ENCODE peak calls at places on chromosomes 11 and 22, in ten cellular contexts. Z is dermis blood vessel endothelial cell; Y is activated CD4-positive, CD25-positive, alpha-beta regulatory T cell; P is NCI-H187; E is effector memory CD4-positive, alpha-beta T cell; F is LoVo; B is Kasumi-1; J is left ventricle myocardium inferior; L is 8988T; C is stimulated activated CD4-positive, alpha-beta T cell treated with anti-CD3 and anti-CD28 coated beads, Interleukin-1b, Interleukin-23, amount 100 ng/mL, for 4 hours. K is an unnamed sample.

GRCh38 chr22:33054276-33054675 is 3.9 kb downstream of the SYN3 start:
- DNase-seq in B (no peak), F (no peak), L (no peak), C (no peak), Z (no peak), P (no peak), E (no peak), Y (no peak), J (no peak), K (no peak)

GRCh38 chr22:20786536-20786979 is 12.6 kb downstream of the SERPIND1 start:
- DNase-seq in E (no peak), B (no peak), C (no peak), P (no peak), J (no peak), L (no peak), Z (no peak), F (no peak), Y (no peak), K (no peak)

GRCh38 chr22:21760640-21761039 is 25.0 kb upstream of the YPEL1 start:
- DNase-seq in F (no peak), B (peak; percentile 13), P (no peak), Z (no peak), Y (no peak), C (no peak), L (no peak), E (no peak), J (no peak), K (no peak)

GRCh38 chr11:133901316-133901715 is 55.5 kb downstream of the IGSF9B start:
- DNase-seq in F (no peak), L (no peak), P (no peak), C (no peak), J (no peak), E (no peak), Z (no peak), B (no peak), Y (no peak), K (no peak)

GRCh38 chr11:97622795-97623194 is 1233.0 kb downstream of the JRKL start:
- DNase-seq in E (no peak), C (no peak), Z (no peak), Y (no peak), F (no peak), P (no peak), B (no peak), L (no peak), J (no peak), K (no peak)

GRCh38 chr11:77019976-77020591 is 14.1 kb upstream of the B3GNT6 start:
- DNase-seq in E (no peak), Y (no peak), L (no peak), P (no peak), J (no peak), C (no peak), Z (peak; percentile 68), F (peak; percentile 53), B (no peak), K (no peak)

GRCh38 chr11:44564653-44565007 is 833 bp upstream of the CD82 start:
- DNase-seq in B (no peak), Z (peak; percentile 86), P (no peak), C (no peak), J (peak; percentile 84), E (no peak), L (no peak), Y (no peak), F (peak; percentile 61), K (no peak)

GRCh38 chr11:125337836-125338235 is 158.2 kb downstream of the FEZ1 start:
- DNase-seq in C (no peak), F (no peak), Z (no peak), P (no peak), Y (no peak), J (no peak), E (no peak), B (no peak), L (no peak), K (no peak)

GRCh38 chr11:123203934-123204333 is 8.9 kb upstream of the CLMP start:
- DNase-seq in B (no peak), F (no peak), Z (no peak), E (no peak), Y (no peak), J (no peak), L (no peak), P (no peak), C (no peak), K (no peak)

GRCh38 chr11:65448074-65448417 is 25.4 kb downstream of the NEAT1 start:
- DNase-seq in Z (peak; percentile 29), C (no peak), Y (no peak), J (no peak), B (no peak), E (no peak), F (no peak), P (no peak), L (no peak), K (no peak)

GRCh38 chr11:63998558-63999348 is 12.5 kb downstream of the OTUB1 start:
- DNase-seq in C (no peak), F (no peak), Z (no peak), L (peak; percentile 75), J (peak; percentile 38), Y (no peak), B (no peak), E (no peak), P (no peak), K (peak; percentile 40)

GRCh38 chr22:46262449-46263207 is 515 bp downstream of the PKDREJ start:
- DNase-seq in P (no peak), Z (peak; percentile 86), C (peak; percentile 5), E (no peak), J (peak; percentile 72), F (no peak), B (no peak), L (no peak), Y (no peak), K (peak; percentile 64)

GRCh38 chr22:48410536-48410935 is 1417.1 kb downstream of the BRD1 start:
- DNase-seq in L (no peak), E (no peak), J (no peak), C (no peak), Y (no peak), B (no peak), P (no peak), Z (no peak), F (no peak), K (no peak)

GRCh38 chr11:60918251-60918940 is 4.4 kb downstream of the TMEM109 start:
- DNase-seq in C (no peak), P (no peak), J (no peak), F (no peak), Y (no peak), B (no peak), E (no peak), Z (no peak), L (no peak), K (no peak)

K was measured in NCI-H1930.